ENCODE peak calls at places on chromosomes 16 and 17, in four cellular contexts. U, G, C and T are unnamed samples.

GRCh38 chr17:75124041-75124818 is 7.3 kb downstream of the NT5C start:
- DNase-seq in G (peak), C (no peak), U (peak), T (no peak)

GRCh38 chr17:32701860-32702259 is 175.1 kb downstream of the MYO1D start:
- DNase-seq in U (no peak), G (no peak), C (no peak), T (no peak)

GRCh38 chr16:17691621-17692231 is 221.0 kb upstream of the XYLT1 start:
- DNase-seq in C (no peak), G (no peak), U (no peak), T (no peak)

GRCh38 chr16:87016056-87016455 is 301.1 kb downstream of the C16orf95 start:
- DNase-seq in U (no peak), G (no peak), C (no peak), T (no peak)

GRCh38 chr17:65359016-65359415 is 202.4 kb downstream of the AXIN2 start:
- DNase-seq in U (peak), G (no peak), C (peak), T (no peak)

GRCh38 chr16:18938986-18939385 is 12.8 kb upstream of the SMG1 start:
- DNase-seq in G (no peak), U (no peak), C (no peak), T (no peak)

GRCh38 chr16:64094992-64095579 is 1026.8 kb downstream of the CDH11 start:
- DNase-seq in C (peak), G (no peak), U (no peak), T (no peak)

GRCh38 chr17:45296003-45296832 is 20.6 kb downstream of the MAP3K14 start:
- DNase-seq in C (no peak), U (peak), G (no peak), T (no peak)

GRCh38 chr17:74831442-74832146 is 28.1 kb downstream of the GRIN2C start:
- DNase-seq in G (no peak), C (no peak), U (no peak), T (no peak)

GRCh38 chr16:80682435-80683070 is 121.8 kb downstream of the CDYL2 start:
- DNase-seq in C (peak), U (peak), G (no peak), T (no peak)

GRCh38 chr17:33324741-33325140 is 31.6 kb upstream of the ASIC2 start:
- DNase-seq in G (no peak), C (no peak), U (no peak), T (no peak)

GRCh38 chr16:8889893-8890548 is 7.9 kb downstream of the LITAFD start:
- DNase-seq in G (no peak), C (no peak), U (no peak), T (no peak)

GRCh38 chr16:67928561-67929364 is 2.9 kb downstream of the CTRL start:
- DNase-seq in C (peak), G (peak), U (peak), T (peak)

DNA sequence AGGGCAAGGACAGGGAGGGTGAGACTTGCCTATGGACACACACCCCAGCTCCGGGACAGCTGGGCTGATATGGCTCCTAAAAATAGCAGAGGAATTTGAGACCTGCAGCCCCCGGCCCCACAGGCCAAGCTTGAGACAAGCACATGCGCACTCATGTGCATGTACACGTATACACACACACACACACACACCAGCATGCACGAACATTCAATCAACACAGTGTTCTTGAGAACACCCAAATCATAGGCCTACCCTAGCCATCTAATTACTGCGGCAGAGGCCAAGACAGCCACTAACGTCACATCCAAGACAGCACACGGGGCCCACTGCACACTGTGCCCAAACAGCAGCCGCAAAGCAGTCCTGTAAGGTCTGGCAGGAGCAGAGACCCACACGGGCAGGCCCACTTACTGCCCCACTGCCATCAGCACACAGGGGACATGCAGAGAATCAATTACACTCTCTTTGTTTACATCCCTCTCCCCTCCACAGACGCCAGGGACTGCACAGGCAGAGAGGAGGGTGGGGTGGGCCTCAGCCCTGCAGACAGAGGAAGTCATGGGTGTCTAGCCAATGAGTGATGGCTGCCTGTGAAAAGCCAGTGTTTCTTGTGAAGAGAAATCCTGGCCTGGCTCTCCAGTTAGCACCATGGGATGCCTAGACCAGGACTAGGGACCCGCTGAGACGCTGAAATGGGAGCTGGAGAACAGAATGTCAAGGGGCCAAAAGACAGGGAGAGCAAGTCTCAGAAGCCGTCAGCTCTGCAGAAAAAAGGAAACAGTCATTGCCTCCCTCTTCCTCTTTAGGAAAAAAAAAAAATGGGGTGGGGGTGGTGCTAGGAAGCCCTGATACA is 39.3 kb downstream of the MYO18A start:
- DNase-seq in C (no peak), G (peak), U (peak), T (peak)
- H3K4me3 ChIP-seq in C (peak), G (peak), U (peak), T (peak)

DNA sequence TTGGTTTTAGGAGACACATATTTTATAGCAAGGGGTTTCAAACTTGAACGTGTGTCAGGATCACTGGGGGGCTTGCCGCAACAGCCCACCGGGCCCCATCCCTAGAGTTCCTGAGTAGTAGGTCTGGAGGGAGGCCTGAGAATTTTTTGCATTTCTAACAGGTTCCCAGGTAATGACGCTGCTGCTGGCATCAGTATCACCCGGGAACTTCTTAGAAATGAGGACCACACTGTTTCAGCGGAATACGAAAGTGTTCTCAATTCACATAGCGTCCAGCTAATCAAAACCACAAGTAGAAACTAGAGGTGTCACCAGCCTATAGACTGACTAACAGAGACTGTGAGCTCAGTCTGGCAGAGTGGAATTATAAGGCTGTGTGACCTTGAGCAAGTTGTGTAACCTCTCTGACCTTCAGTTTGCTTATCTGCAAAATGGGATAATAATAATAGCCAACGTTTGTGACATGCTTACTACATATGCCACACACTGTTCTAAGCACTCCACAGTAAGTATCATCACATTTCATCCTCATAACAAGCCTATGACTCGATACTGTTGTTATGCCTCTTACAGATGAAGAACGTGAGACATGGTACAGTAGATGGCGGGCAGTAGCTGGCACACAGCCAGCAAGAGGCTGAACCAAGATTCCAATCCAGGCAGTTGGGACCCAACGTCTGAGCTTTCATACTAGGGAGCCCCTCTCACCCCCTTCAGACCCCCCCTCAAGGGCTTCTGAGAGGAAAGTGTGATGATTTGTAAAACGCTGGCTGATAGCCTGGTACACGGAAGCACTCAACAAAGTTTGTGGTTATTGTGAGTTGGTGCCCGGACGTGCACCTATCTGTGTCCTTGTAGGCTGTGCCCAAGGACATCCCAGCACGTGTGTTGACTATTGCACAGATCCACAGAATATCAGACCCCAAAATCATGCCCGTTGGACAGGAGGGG is 4.6 kb upstream of the ICAM2 start:
- DNase-seq in U (no peak), C (no peak), G (peak), T (no peak)
- H3K4me3 ChIP-seq in U (no peak), C (no peak), G (peak), T (peak)

DNA sequence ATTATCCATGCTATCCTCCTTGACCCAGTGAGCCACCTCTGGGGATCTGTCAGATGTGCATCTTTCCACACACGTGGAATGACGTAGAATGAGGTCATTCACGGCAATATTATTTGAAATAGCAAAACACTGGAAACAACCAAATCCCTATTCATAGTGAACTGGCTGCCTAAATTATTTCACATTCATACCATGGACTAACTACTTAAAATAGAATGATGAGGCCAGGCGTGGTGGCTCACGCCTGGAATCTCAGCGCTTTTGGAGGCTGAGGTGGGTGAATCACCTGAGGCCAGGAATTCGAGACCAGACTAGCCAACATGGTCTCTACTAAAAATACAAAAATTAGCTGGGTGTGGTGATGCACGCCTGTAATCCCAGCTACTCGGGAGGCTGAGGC is 75.5 kb downstream of the RAP1GAP2 start:
- DNase-seq in U (no peak), G (no peak), C (no peak), T (no peak)
- H3K4me3 ChIP-seq in U (no peak), G (no peak), C (no peak), T (no peak)

DNA sequence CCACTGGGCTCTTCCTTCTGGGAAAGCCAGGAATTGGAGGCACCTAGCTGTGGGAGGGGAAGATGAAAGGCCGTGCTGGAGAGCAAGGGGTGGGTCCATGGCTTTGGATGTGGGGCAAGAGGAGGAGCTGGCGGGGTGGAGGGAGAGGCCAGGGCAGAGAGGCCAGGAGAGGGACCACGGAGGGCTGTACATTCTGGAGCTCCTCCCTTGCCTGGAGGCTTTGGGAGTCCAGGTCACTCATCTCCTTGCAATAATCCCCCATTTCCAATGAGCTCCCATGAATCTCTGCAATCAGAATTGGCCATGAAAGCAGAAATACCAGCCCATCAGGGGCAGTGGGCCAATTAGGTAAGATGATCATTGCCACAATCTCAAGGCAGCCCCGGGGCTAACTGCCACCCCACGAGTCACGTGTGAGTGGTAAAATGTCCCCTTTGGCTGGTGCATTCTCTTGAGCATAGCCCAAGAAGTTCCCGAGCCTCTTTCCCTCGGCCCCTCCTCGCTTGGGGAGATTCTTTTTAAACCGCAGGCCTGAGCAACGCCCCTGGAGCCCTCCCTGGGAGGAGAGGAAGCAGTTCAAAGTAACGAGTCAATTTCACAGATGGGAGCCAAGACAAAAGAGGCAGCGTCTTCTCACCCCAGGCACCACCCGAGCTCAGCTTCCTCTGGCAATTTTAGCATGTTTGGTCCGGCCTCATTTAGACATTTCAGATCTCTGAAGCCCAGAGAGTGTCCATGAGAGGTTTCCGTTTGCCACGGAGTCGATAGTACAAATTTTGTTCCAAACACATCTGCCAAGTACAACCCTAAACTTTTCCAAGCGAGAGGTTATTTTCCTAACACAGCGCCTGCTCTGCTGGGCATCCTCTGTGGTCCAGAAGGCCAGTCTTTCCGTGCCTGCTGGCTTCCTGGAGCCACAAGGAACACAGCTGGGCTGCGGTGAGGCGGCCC is 13.4 kb downstream of the RTN4RL1 start:
- DNase-seq in C (peak), G (no peak), U (peak), T (peak)
- H3K4me3 ChIP-seq in C (peak), G (no peak), U (no peak), T (peak)

GRCh38 chr16:28195859-28196258 is 15.9 kb downstream of the XPO6 start:
- DNase-seq in G (no peak), C (no peak), U (no peak), T (no peak)

GRCh38 chr16:28192811-28193529 is 18.8 kb downstream of the XPO6 start:
- DNase-seq in U (no peak), G (peak), C (no peak), T (peak)

GRCh38 chr16:28191364-28191985 is 20.3 kb downstream of the XPO6 start:
- DNase-seq in G (no peak), C (no peak), U (no peak), T (no peak)

GRCh38 chr16:28196331-28196987 is 15.3 kb downstream of the XPO6 start:
- DNase-seq in C (peak), G (no peak), U (no peak), T (no peak)

GRCh38 chr16:28193530-28194423 is 18.0 kb downstream of the XPO6 start:
- DNase-seq in C (peak), U (peak), G (peak), T (no peak)
- H3K4me3 ChIP-seq in C (peak), U (no peak), G (peak), T (peak)

DNA sequence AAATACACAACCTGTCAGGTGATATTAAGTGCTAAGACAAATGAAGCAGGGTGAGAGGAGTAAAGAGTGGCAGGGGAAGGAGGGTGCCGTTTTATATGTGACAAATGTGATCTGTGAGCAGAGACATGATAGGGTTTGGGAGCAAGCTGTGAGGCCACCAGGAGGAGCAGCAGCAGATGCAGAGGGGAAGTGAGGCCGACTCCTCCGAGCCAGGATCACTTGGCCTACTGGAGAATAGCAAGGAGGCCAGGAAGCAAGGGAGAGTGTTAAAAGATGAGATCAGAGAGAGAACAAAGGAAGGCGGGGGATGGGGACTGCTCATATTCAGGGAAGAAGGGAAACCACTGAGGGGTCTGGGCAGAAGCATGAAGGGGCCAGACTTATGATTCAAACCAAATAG is 129.4 kb downstream of the TANGO6 start:
- DNase-seq in C (peak), U (peak), G (no peak), T (no peak)
- H3K4me3 ChIP-seq in C (no peak), U (no peak), G (no peak), T (no peak)

DNA sequence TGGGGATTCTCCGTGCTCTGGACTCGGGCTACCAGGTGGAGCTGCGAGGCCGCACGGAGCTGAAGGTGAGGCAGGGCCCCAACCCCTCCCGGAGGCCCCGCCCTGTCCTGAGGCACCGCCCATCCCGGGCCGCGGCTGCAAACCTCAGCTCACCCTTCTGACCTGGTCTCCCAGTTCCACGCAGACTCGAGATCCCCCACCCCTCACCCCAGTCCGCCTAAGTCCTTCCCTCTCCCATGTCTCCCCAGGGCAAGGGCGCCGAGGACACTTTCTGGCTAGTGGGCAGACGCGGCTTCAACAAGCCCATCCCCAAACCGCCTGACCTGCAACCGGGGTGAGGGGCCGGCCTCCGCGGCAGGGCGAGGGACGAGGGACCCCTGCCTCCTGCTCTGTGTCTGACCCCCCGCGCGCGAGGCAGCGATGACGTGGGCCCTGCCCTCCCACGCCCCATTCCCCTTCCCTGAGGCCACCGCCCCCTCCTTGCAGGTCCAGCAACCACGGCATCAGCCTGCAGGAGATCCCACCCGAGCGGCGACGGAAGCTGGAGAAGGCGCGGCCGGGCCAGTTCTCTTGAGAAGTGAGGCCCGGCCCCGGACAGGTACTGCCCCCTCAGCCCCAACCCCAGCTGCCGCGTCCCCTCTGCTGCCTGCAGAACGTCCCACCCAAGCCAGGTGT is 13.7 kb downstream of the GUCY2D start:
- DNase-seq in C (no peak), U (no peak), G (no peak), T (no peak)
- H3K4me3 ChIP-seq in C (no peak), U (peak), G (peak), T (peak)

DNA sequence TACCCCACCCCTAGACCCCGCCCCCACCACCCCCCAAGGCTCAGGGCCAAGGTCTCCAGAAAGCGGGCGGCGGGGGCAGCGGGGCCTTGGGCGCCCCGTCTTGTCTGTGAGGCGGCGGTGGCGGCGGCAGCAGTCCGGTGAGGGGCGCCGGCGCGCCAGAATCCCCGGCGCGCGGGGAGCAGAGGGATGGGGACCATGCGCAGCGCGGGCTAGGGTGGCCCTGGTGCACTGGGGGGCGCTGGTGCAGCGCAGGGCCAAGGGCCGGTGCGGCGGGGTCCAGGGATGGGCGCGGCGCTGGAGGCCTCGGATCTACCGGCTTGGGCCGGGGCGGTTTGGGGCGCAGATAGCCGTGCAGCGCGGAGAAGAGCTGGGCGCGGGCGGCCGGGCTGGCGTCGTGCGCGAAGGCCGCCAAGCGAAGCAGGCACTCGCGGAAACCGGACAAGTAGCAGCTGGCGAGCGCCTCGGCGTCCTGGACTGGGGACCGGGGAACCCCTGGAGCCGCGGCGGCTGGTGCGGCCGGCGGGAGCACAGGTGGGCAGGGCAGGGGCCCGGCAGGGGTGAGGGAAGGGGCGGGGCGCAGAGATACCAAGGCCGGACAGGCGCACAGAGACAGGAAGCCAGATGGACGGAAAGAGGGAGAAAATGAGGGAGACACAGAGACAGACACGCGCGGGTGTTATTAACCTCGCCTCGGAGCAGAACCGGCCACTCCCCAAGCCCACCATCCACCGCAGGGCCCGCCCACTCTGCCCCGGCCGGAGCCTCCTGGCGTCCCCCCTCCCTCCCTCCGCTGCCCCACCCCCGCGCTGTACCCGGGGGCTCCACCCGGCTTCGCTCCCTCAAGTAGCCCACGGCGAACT is 2.1 kb downstream of the HES7 start:
- DNase-seq in U (peak), G (no peak), C (peak), T (no peak)
- H3K4me3 ChIP-seq in U (peak), G (peak), C (peak), T (peak)

GRCh38 chr16:54932737-54933254 is 2.1 kb downstream of the IRX5 start:
- DNase-seq in G (no peak), U (no peak), C (no peak), T (no peak)
- H3K4me3 ChIP-seq in G (no peak), U (peak), C (peak), T (no peak)